ENCODE peak calls at places on chromosomes 16 and 17, in six cellular contexts. B is hepatocyte; U is PC-3; W is stimulated activated CD8-positive, alpha-beta memory T cell treated with anti-CD3 and anti-CD28 coated beads, Interleukin-12 subunit alpha, Interleukin-12 subunit beta, amount 100 ng/mL, for 1 hour; X is AG04449; H is stimulated activated CD4-positive, alpha-beta T cell treated with anti-CD3 and anti-CD28 coated beads, Interleukin-1b, Interleukin-23, amount 100 ng/mL, for 24 hours. R is an unnamed sample.

GRCh38 chr17:4514779-4515178 is 16.1 kb downstream of the SPNS2 start:
- DNase-seq in B (no peak), U (no peak), W (no peak), X (no peak), H (no peak), R (no peak)

GRCh38 chr16:50389900-50390896 is 21.4 kb upstream of the BRD7 start:
- DNase-seq in B (no peak), U (no peak), W (no peak), X (no peak), H (no peak), R (no peak)

GRCh38 chr16:58500329-58501241 is 642 bp downstream of the NDRG4 start:
- DNase-seq in B (peak), U (no peak), W (no peak), X (no peak), H (no peak), R (no peak)

GRCh38 chr17:65154770-65155589 is 17.8 kb downstream of the RGS9 start:
- DNase-seq in B (peak), U (peak), W (no peak), X (no peak), H (no peak), R (no peak)

GRCh38 chr16:12311309-12311708 is 334.8 kb downstream of the SNX29 start:
- DNase-seq in B (no peak), U (no peak), W (no peak), X (no peak), H (no peak), R (no peak)

GRCh38 chr17:48498168-48498840 is 32.5 kb downstream of the HOXB1 start:
- DNase-seq in B (no peak), U (peak), W (no peak), X (no peak), H (no peak), R (no peak)

GRCh38 chr16:72012607-72013006 is 4.1 kb downstream of the DHODH start:
- DNase-seq in B (no peak), U (no peak), W (no peak), X (no peak), H (no peak), R (no peak)

GRCh38 chr16:1923299-1924034 is 5.3 kb upstream of the HS3ST6 start:
- DNase-seq in B (peak), U (peak), W (no peak), X (no peak), H (no peak), R (no peak)

GRCh38 chr16:66565051-66565450 is 1.2 kb upstream of the CMTM1 start:
- DNase-seq in B (no peak), U (no peak), W (no peak), X (no peak), H (no peak), R (no peak)

GRCh38 chr16:75402821-75403475 is 30.4 kb downstream of the CFDP1 start:
- DNase-seq in B (peak), U (peak), W (no peak), X (no peak), H (no peak), R (no peak)